ENCODE peak calls at places on chromosome 6, in five cellular contexts. A, P, M, I and D are unnamed samples. For H3K27me3, the result is how much of the 10 kb centered on the place peaks cover.

GRCh38 chr6:5871296-5871695 is 135.4 kb downstream of the NRN1 start:
- DNase-seq in A (no peak), P (no peak), M (no peak), I (no peak), D (no peak)

GRCh38 chr6:4348462-4349112 is 213.2 kb upstream of the ECI2 start:
- DNase-seq in A (no peak), P (no peak), M (no peak), I (peak), D (no peak)

GRCh38 chr6:110173506-110174132 is 5.9 kb downstream of the WASF1 start:
- DNase-seq in A (no peak), P (no peak), M (peak), I (peak), D (no peak)

GRCh38 chr6:71602385-71602949 is 283.9 kb upstream of the RIMS1 start:
- DNase-seq in A (no peak), P (no peak), M (no peak), I (peak), D (no peak)

GRCh38 chr6:9494864-9495263 is 920.0 kb downstream of the TFAP2A start:
- DNase-seq in A (no peak), P (no peak), M (no peak), I (peak), D (no peak)

GRCh38 chr6:156866181-156866862 is 89.1 kb downstream of the ARID1B start:
- DNase-seq in A (no peak), P (no peak), M (peak), I (peak), D (no peak)

GRCh38 chr6:136956590-136957573 is 34.8 kb downstream of the SLC35D3 start:
- DNase-seq in A (peak), P (peak), M (peak), I (no peak), D (peak)

GRCh38 chr6:140051521-140052455 is 677.3 kb upstream of the CITED2 start:
- DNase-seq in A (no peak), P (no peak), M (no peak), I (peak), D (no peak)

GRCh38 chr6:75268121-75268987 is 16.2 kb downstream of the TMEM30A start:
- DNase-seq in A (no peak), P (no peak), M (peak), I (peak), D (peak)

GRCh38 chr6:165092881-165093595 is 216.4 kb downstream of the C6orf118 start:
- DNase-seq in A (no peak), P (no peak), M (no peak), I (no peak), D (no peak)

GRCh38 chr6:35181313-35181932 is 32.3 kb upstream of the SCUBE3 start:
- DNase-seq in A (no peak), P (no peak), M (peak), I (peak), D (no peak)

GRCh38 chr6:136761227-136761922 is 30.9 kb downstream of the MAP3K5 start:
- DNase-seq in A (no peak), P (no peak), M (no peak), I (peak), D (no peak)

GRCh38 chr6:136608991-136609390 is 58.8 kb upstream of the MAP7 start:
- DNase-seq in A (no peak), P (no peak), M (no peak), I (peak), D (no peak)

GRCh38 chr6:36642913-36643817 is 35.3 kb upstream of the CDKN1A start:
- DNase-seq in A (no peak), P (no peak), M (no peak), I (peak), D (no peak)

GRCh38 chr6:142693446-142693845 is 251.5 kb downstream of the HIVEP2 start:
- DNase-seq in A (no peak), P (no peak), M (no peak), I (peak), D (no peak)

GRCh38 chr6:165662671-165663282 is at the start of gene PDE10A:
- DNase-seq in A (peak), P (no peak), M (peak), I (peak), D (peak)

GRCh38 chr6:87706187-87706966 is 4.3 kb upstream of the AKIRIN2 start:
- DNase-seq in A (no peak), P (no peak), M (no peak), I (peak), D (no peak)

GRCh38 chr6:159052720-159053119 is 7.9 kb upstream of the TAGAP start:
- DNase-seq in A (no peak), P (no peak), M (no peak), I (no peak), D (peak)

GRCh38 chr6:21914121-21914973 is 320.8 kb downstream of the SOX4 start:
- DNase-seq in A (no peak), P (no peak), M (no peak), I (peak), D (no peak)

GRCh38 chr6:6407061-6407723 is 86.7 kb upstream of the F13A1 start:
- DNase-seq in A (no peak), P (no peak), M (no peak), I (no peak), D (no peak)

GRCh38 chr6:135503703-135504475 is 6.3 kb upstream of the AHI1 start:
- DNase-seq in A (no peak), P (no peak), M (peak), I (peak), D (no peak)

DNA sequence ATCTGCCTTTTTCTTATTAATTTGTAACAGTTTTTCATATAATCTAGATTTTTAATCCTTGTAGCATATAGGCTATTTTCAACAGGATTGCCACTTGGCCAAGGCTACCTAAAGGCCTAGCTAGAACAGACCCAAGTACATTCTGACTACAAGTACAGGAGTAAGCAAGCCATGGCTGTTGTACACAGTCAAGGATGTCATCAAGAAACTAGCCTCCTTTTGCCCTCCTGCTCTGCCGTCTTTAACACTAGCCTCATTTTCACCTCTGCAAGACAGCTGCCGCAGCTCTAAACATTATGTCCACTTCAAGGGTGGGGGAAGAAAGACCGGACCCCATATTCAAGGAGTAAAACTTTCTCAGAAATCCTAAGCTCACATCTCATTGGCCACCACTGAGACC is 45.1 kb downstream of the EPB41L2 start:
- DNase-seq in A (no peak), P (no peak), M (no peak), I (no peak), D (no peak)
- H3K27me3 ChIP-seq in A (under half), P (under half), M (under half), I (under half), D (under half)

DNA sequence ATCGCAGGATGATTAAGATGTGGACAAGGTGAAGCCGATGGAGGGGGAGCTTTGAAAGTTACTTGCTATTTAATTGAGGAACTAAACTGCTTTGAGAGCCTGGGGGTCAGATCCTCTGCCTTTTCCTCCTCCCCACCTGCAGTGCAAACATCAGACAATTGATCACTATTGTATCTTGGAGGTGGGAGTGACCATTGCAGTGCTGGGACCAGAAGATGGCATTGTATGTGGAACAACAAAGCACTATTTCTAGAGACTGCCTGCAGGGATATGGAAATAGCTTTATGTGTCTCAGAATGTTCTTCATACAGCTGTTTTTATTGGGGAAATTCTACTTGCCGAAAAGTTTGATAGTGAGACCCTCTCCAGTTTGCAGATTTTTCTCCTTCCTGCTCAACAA is 4.2 kb downstream of the MOG start:
- DNase-seq in A (no peak), P (no peak), M (peak), I (no peak), D (peak)
- H2BK120ac ChIP-seq in A (no peak), P (peak), M (no peak), I (no peak), D (peak)

GRCh38 chr6:31663961-31664789 is 622 bp downstream of the GPANK1 start:
- DNase-seq in A (no peak), P (no peak), M (peak), I (peak), D (no peak)

GRCh38 chr6:31663087-31663960 is 1.5 kb downstream of the GPANK1 start:
- DNase-seq in A (no peak), P (no peak), M (no peak), I (peak), D (no peak)

GRCh38 chr6:31666337-31666960 is 569 bp downstream of the CSNK2B start:
- DNase-seq in A (no peak), P (no peak), M (no peak), I (peak), D (no peak)

GRCh38 chr6:31665501-31666336 is at the start of gene CSNK2B:
- DNase-seq in A (peak), P (peak), M (peak), I (peak), D (peak)

GRCh38 chr6:31664790-31665500 is at the start of gene GPANK1:
- DNase-seq in A (peak), P (peak), M (peak), I (peak), D (peak)
- H3K4ac ChIP-seq in A (no peak), P (peak), M (peak), I (peak), D (no peak)

DNA sequence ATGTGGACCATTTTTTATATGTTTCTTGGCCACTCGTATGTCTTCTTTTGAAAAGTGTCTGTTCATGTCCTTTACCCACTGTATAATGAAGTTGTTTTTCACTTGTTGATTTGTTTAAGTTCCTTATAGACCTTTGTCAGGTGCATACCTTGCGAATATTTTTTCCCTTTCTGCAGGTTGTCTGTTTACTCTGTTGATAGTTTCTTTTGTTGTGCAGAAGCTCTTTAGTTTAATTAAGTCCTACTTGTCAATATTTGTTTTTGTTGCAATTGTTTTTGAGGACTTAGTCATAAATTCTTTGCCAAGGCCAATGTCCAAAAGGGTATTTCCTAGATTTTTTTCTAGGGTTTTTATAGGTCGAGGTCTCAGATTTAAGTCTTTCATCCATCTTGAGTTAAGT is 66.2 kb downstream of the UNC5CL start:
- DNase-seq in A (no peak), P (no peak), M (no peak), I (no peak), D (no peak)
- H3K27me3 ChIP-seq in A (under half), P (under half), M (under half), I (under half), D (under half)

GRCh38 chr6:44065443-44066115 is 61.7 kb downstream of the MRPL14 start:
- DNase-seq in A (no peak), P (no peak), M (no peak), I (peak), D (no peak)
- H2BK120ac ChIP-seq in A (no peak), P (no peak), M (no peak), I (peak), D (no peak)

DNA sequence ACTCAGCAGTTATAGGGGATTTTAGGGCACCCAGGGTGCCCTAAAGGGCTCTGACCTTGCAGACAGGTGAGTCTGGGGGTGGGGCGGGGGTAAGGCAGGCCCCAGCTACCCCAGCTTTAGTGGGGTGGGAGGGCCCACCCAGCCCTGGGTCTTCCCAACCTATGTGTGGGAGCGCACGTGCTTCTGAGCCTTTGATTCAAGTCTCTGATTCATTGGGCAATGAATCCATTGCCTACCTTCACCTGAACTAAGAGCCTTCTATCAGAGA is 935 bp downstream of the SERPINB1 start:
- DNase-seq in A (no peak), P (no peak), M (no peak), I (no peak), D (no peak)
- H3K4ac ChIP-seq in A (no peak), P (no peak), M (no peak), I (peak), D (no peak)

DNA sequence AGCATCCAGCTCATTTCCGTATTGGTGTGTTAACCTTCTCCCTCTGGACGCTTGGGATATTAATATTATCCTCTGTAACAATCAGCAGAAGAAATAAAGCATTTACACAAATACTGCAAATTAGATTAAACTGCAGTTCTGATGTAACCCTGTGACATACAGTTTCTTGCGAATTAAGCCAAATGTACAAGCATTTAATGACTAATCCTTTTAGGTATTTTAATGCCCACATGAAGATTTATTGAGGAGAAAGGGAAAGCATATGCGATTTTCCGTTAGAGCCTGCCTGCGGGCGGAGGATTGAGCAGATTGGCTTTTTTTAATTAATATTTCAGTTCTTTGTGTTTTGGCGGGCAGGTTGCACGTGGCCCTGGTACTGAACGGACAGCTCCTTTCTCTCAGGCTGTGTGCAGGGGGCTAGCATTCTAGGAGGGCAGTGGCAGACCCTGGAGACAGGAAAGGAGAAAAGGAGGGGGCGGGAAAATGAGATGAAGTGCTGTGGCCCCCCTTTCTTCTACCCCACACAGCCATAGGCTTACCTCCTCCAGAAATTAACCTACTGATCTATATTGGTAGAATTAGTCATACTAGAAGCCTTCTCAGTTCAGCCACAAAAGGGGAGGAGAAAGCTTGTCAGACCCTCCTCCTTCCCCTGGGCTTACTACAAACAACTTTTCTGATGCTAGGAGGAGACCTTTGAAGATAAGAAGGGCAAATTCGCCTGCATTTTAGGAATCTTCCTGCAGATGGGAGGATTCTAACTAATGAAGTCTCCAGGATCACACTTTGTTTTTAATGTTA is 14.0 kb upstream of the TFAP2D start:
- DNase-seq in A (no peak), P (no peak), M (peak), I (no peak), D (peak)
- H3K27me3 ChIP-seq in A (under half), P (under half), M (under half), I (under half), D (under half)

GRCh38 chr6:113969888-113970807 is 800 bp downstream of the HDAC2 start:
- DNase-seq in A (peak), P (no peak), M (peak), I (peak), D (peak)
- H2BK120ac ChIP-seq in A (peak), P (peak), M (peak), I (no peak), D (peak)

GRCh38 chr6:169724554-169725269 is 412 bp upstream of the PHF10 start:
- DNase-seq in A (peak), P (no peak), M (peak), I (peak), D (peak)
- H3K4ac ChIP-seq in A (peak), P (peak), M (peak), I (peak), D (peak)

GRCh38 chr6:41419385-41419784 is 84.0 kb downstream of the NCR2 start:
- DNase-seq in A (no peak), P (no peak), M (no peak), I (no peak), D (no peak)
- H3K27me3 ChIP-seq in A (under half), P (under half), M (under half), I (half or more), D (under half)